ENCODE peak calls at places on chromosome 16, in eight cellular contexts. Z is gastrocnemius medialis; F is A172; O is foreskin melanocyte; K is GM03348; B is caudate nucleus; M is stimulated activated CD4-positive, alpha-beta T cell treated with anti-CD3 and anti-CD28 coated beads, Interleukin-15, amount 100 ng/mL, for 24 hours; E is stimulated activated CD8-positive, alpha-beta memory T cell treated with anti-CD3 and anti-CD28 coated beads, Interleukin-7, amount 100 ng/mL, for 1 hour. J is an unnamed sample.

GRCh38 chr16:49592507-49593422 is 219.2 kb downstream of the C16orf78 start:
- DNase-seq in Z (no peak), F (peak), O (no peak), K (peak), B (no peak), M (peak), E (no peak), J (peak)

GRCh38 chr16:17379121-17379571 is 91.6 kb downstream of the XYLT1 start:
- DNase-seq in Z (no peak), F (no peak), O (no peak), K (peak), B (peak), M (no peak), E (no peak), J (peak)

GRCh38 chr16:50152386-50152806 is 710 bp upstream of the TENT4B start:
- DNase-seq in Z (peak), F (peak), O (no peak), K (no peak), B (no peak), M (peak), E (peak), J (peak)

GRCh38 chr16:87723224-87723619 is 42.6 kb downstream of the KLHDC4 start:
- DNase-seq in Z (peak), F (peak), O (peak), K (no peak), B (peak), M (no peak), E (no peak), J (peak)

GRCh38 chr16:83137326-83137770 is 510.6 kb downstream of the CDH13 start:
- DNase-seq in Z (no peak), F (peak), O (peak), K (peak), B (no peak), M (peak), E (no peak), J (peak)

GRCh38 chr16:27828671-27829070 is 234.8 kb downstream of the GSG1L start:
- DNase-seq in Z (no peak), F (no peak), O (no peak), K (no peak), B (no peak), M (no peak), E (no peak), J (no peak)

GRCh38 chr16:55253987-55254386 is 70.0 kb upstream of the IRX6 start:
- DNase-seq in Z (no peak), F (no peak), O (no peak), K (no peak), B (no peak), M (no peak), E (no peak), J (no peak)

GRCh38 chr16:12173121-12173520 is 196.6 kb downstream of the SNX29 start:
- DNase-seq in Z (no peak), F (no peak), O (no peak), K (no peak), B (no peak), M (no peak), E (no peak), J (no peak)

GRCh38 chr16:85398688-85399582 is 214.2 kb upstream of the GSE1 start:
- DNase-seq in Z (no peak), F (no peak), O (no peak), K (no peak), B (no peak), M (no peak), E (no peak), J (no peak)

GRCh38 chr16:88911148-88911945 is 44.9 kb upstream of the PABPN1L start:
- DNase-seq in Z (no peak), F (no peak), O (no peak), K (no peak), B (no peak), M (no peak), E (no peak), J (no peak)

GRCh38 chr16:50059111-50059510 is 6.7 kb upstream of the HEATR3 start:
- DNase-seq in Z (no peak), F (no peak), O (no peak), K (no peak), B (no peak), M (no peak), E (no peak), J (no peak)

GRCh38 chr16:62035115-62036092 is 834 bp downstream of the CDH8 start:
- DNase-seq in Z (no peak), F (no peak), O (no peak), K (peak), B (peak), M (no peak), E (no peak), J (peak)

GRCh38 chr16:72990003-72990521 is 57.9 kb downstream of the ZFHX3 start:
- DNase-seq in Z (peak), F (peak), O (no peak), K (peak), B (no peak), M (no peak), E (no peak), J (peak)

J was measured in astrocyte of the hippocampus.